ENCODE peak calls at places on chromosomes 6 and 20, in six cellular contexts. W is fibroblast of lung; Y is GM06990; Q is GM12865; F is body of pancreas; O is CD8-positive, alpha-beta T cell. V is an unnamed sample.

GRCh38 chr6:54801669-54802068 is 44.9 kb upstream of the FAM83B start:
- DNase-seq in Y (no peak), F (no peak), Q (no peak), W (peak), O (no peak), V (no peak)

GRCh38 chr6:142013286-142013685 is 119.4 kb upstream of the GJE1 start:
- DNase-seq in Q (peak), O (no peak), Y (no peak), F (no peak), W (peak), V (no peak)

GRCh38 chr6:160279850-160280249 is 21.2 kb upstream of the SLC22A2 start:
- DNase-seq in O (no peak), W (peak), F (no peak), Q (no peak), Y (no peak), V (no peak)

GRCh38 chr6:133855994-133856393 is 32.9 kb upstream of the TCF21 start:
- DNase-seq in O (no peak), W (no peak), Q (no peak), Y (no peak), F (no peak), V (no peak)

GRCh38 chr6:31208506-31208905 is 38.0 kb upstream of the POU5F1 start:
- DNase-seq in Y (no peak), O (no peak), W (no peak), Q (no peak), F (no peak), V (no peak)

GRCh38 chr20:4978050-4978918 is 23.0 kb downstream of the SLC23A2 start:
- DNase-seq in Q (no peak), Y (no peak), W (no peak), O (no peak), F (no peak), V (no peak)

GRCh38 chr6:162229093-162229492 is 498.5 kb downstream of the PRKN start:
- DNase-seq in O (no peak), F (no peak), Y (no peak), Q (no peak), W (no peak), V (no peak)

GRCh38 chr6:156697224-156697623 is 80.0 kb upstream of the ARID1B start:
- DNase-seq in Q (peak), O (no peak), W (no peak), Y (peak), F (no peak), V (no peak)

GRCh38 chr6:1297746-1298145 is 14.2 kb upstream of the FOXQ1 start:
- DNase-seq in F (no peak), Y (no peak), Q (no peak), O (no peak), W (peak), V (no peak)

GRCh38 chr20:36582322-36582721 is 8.9 kb downstream of the TGIF2 start:
- DNase-seq in W (no peak), Y (no peak), Q (no peak), O (no peak), F (no peak), V (no peak)

GRCh38 chr6:151338816-151339215 is 52.5 kb downstream of the ZBTB2 start:
- DNase-seq in Q (no peak), Y (no peak), F (no peak), W (no peak), O (no peak), V (no peak)

GRCh38 chr6:143332153-143332845 is 118.2 kb downstream of the ADAT2 start:
- DNase-seq in W (no peak), Q (no peak), F (no peak), O (no peak), Y (no peak), V (no peak)

GRCh38 chr20:7624886-7625285 is 315.4 kb downstream of the HAO1 start:
- DNase-seq in F (no peak), Q (no peak), O (no peak), W (no peak), Y (no peak), V (no peak)

GRCh38 chr6:135146160-135146920 is 34.8 kb upstream of the MYB start:
- DNase-seq in Y (no peak), Q (peak), O (no peak), W (no peak), F (no peak), V (no peak)

GRCh38 chr20:19817017-19817416 is 59.0 kb downstream of the RIN2 start:
- DNase-seq in W (peak), Y (no peak), Q (no peak), F (no peak), O (no peak), V (no peak)

GRCh38 chr6:138600261-138600660 is 101.0 kb upstream of the NHSL1 start:
- DNase-seq in O (no peak), Q (no peak), F (no peak), W (no peak), Y (no peak), V (no peak)

GRCh38 chr20:46709459-46710148 is at the start of gene SLC2A10:
- DNase-seq in W (peak), Y (no peak), F (peak), O (no peak), Q (no peak), V (peak)

GRCh38 chr6:78867020-78867369 is 356 bp upstream of the IRAK1BP1 start:
- DNase-seq in F (no peak), O (no peak), Q (no peak), W (no peak), Y (no peak), V (no peak)

GRCh38 chr20:21613512-21613911 is 92.0 kb upstream of the PAX1 start:
- DNase-seq in F (no peak), Y (no peak), W (no peak), Q (no peak), O (no peak), V (no peak)

GRCh38 chr20:5602346-5602745 is 147.9 kb upstream of the SHLD1 start:
- DNase-seq in Y (no peak), Q (no peak), W (no peak), O (no peak), F (no peak), V (no peak)

GRCh38 chr20:3194617-3195280 is 9.7 kb downstream of the DDRGK1 start:
- DNase-seq in Y (no peak), Q (no peak), W (no peak), F (no peak), O (no peak), V (no peak)

GRCh38 chr6:45474376-45474775 is 96.6 kb upstream of the SUPT3H start:
- DNase-seq in Y (no peak), Q (no peak), F (no peak), O (no peak), W (peak), V (no peak)

GRCh38 chr6:108714012-108714773 is 134.0 kb upstream of the ARMC2 start:
- DNase-seq in W (peak), F (peak), O (no peak), Q (no peak), Y (no peak), V (no peak)

GRCh38 chr6:108716801-108717791 is 131.1 kb upstream of the ARMC2 start:
- DNase-seq in Q (no peak), W (no peak), Y (no peak), F (no peak), O (no peak), V (no peak)

GRCh38 chr6:108715832-108716231 is 132.4 kb upstream of the ARMC2 start:
- DNase-seq in F (no peak), W (no peak), O (no peak), Q (no peak), Y (no peak), V (no peak)

GRCh38 chr6:108712946-108713345 is 135.3 kb upstream of the ARMC2 start:
- DNase-seq in O (no peak), Q (no peak), Y (no peak), F (no peak), W (no peak), V (no peak)

GRCh38 chr6:108714774-108715414 is 133.3 kb upstream of the ARMC2 start:
- DNase-seq in Q (no peak), F (no peak), Y (no peak), W (peak), O (no peak), V (no peak)
- TF ChIP-seq CTCF in Q (no peak), F (no peak), Y (no peak), W (peak), O (no peak), V (no peak)

GRCh38 chr6:116773886-116774285 is 8.4 kb upstream of the FAM162B start:
- DNase-seq in F (no peak), Y (no peak), W (no peak), Q (no peak), O (no peak), V (no peak)

GRCh38 chr6:116783852-116784251 is 18.3 kb upstream of the FAM162B start:
- DNase-seq in F (no peak), W (peak), Y (no peak), Q (no peak), O (no peak), V (no peak)

GRCh38 chr6:116779569-116780164 is 14.1 kb upstream of the FAM162B start:
- DNase-seq in F (no peak), W (peak), Q (peak), O (no peak), Y (no peak), V (no peak)
- TF ChIP-seq CTCF in F (peak), W (no peak), Q (peak), O (peak), Y (peak), V (no peak)

GRCh38 chr6:14317616-14318015 is 200.0 kb downstream of the CD83 start:
- DNase-seq in O (no peak), F (no peak), Y (no peak), Q (no peak), W (no peak), V (no peak)

GRCh38 chr6:14313220-14313619 is 195.6 kb downstream of the CD83 start:
- DNase-seq in W (no peak), F (no peak), Q (peak), O (no peak), Y (peak), V (no peak)

GRCh38 chr6:14320342-14320741 is 202.8 kb downstream of the CD83 start:
- DNase-seq in W (no peak), F (no peak), O (no peak), Q (no peak), Y (no peak), V (no peak)

GRCh38 chr6:14315353-14315752 is 197.8 kb downstream of the CD83 start:
- DNase-seq in O (no peak), F (no peak), Q (no peak), W (no peak), Y (no peak), V (no peak)

GRCh38 chr6:14316911-14317535 is 199.5 kb downstream of the CD83 start:
- DNase-seq in W (peak), Y (no peak), F (no peak), Q (peak), O (no peak), V (no peak)
- TF ChIP-seq CTCF in W (no peak), Y (peak), F (peak), Q (peak), O (no peak), V (no peak)

GRCh38 chr6:75444899-75445298 is 48.7 kb downstream of the FILIP1 start:
- DNase-seq in Q (no peak), F (no peak), Y (no peak), O (no peak), W (no peak), V (no peak)
- TF ChIP-seq CTCF in Q (no peak), F (no peak), Y (no peak), O (no peak), W (no peak), V (no peak)

GRCh38 chr6:164109770-164110140 is 695.2 kb downstream of the QKI start:
- DNase-seq in Y (no peak), F (peak), W (no peak), Q (no peak), O (no peak), V (no peak)
- TF ChIP-seq CTCF in Y (peak), F (peak), W (peak), Q (peak), O (no peak), V (no peak)

GRCh38 chr6:108263371-108263770 is 2.5 kb upstream of the SNX3 start:
- DNase-seq in F (no peak), Q (no peak), O (no peak), W (no peak), Y (no peak), V (no peak)

GRCh38 chr6:108260126-108260808 is 573 bp downstream of the SNX3 start:
- DNase-seq in W (peak), F (peak), Q (peak), Y (no peak), O (peak), V (no peak)

GRCh38 chr6:108260809-108261569 is at the start of gene SNX3:
- DNase-seq in O (peak), W (peak), Y (peak), Q (peak), F (peak), V (peak)
- TF ChIP-seq CTCF in O (no peak), W (no peak), Y (peak), Q (no peak), F (peak), V (no peak)

GRCh38 chr6:49565855-49566254 is 15.4 kb downstream of the C6orf141 start:
- DNase-seq in O (no peak), F (no peak), Q (no peak), Y (no peak), W (no peak), V (no peak)

GRCh38 chr6:49565261-49565660 is 14.8 kb downstream of the C6orf141 start:
- DNase-seq in W (no peak), Q (no peak), O (no peak), Y (no peak), F (no peak), V (no peak)

DNA sequence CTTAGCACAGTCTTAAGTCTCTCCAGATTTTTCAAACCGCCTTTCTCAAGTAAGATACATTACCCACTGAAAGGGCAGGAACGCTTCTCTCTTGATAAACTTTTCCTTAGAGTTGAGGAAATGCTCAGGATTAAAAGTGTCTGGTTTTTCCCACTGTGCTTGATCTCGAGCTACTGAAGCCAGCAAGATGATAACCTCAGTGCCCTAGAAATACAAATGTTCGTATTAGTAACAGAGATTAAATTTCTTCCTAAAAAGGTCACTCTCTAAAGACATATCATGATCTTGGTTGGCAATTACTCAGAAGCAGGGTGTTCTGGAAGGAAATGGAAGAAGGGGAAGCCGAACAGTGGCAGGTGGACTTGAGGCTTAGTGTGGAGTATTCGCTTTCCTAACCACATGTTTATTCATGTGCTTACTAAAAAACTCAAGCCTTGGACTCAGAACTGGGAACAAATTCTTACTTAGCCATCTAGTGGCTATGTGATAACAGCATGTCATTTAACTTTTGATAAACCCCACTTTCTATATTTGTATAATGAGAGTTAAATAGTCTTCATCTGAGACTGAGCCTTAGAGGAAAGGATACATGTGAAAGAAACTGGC is 20.1 kb downstream of the C6orf141 start:
- DNase-seq in W (peak), F (no peak), Q (no peak), Y (no peak), O (no peak), V (no peak)
- TF ChIP-seq CTCF in W (no peak), F (peak), Q (no peak), Y (peak), O (no peak), V (no peak)

V was measured in omental fat pad.